ENCODE peak calls at places on chromosome 19, in six cellular contexts. P is K562, N is HepG2, X is HCT116, Y is GM12878, I is H1. B is an unnamed sample.

GRCh38 chr19:38049105-38049649 is 142.2 kb downstream of the SIPA1L3 start:
- DNase-seq in P (no peak), I (no peak), N (no peak), X (no peak), Y (peak; percentile 93), B (no peak)

GRCh38 chr19:33418871-33419762 is 45.6 kb downstream of the CEBPG start:
- DNase-seq in Y (no peak), X (no peak), P (no peak), I (no peak), N (no peak), B (no peak)

GRCh38 chr19:9883231-9883758 is 48.2 kb downstream of the PIN1 start:
- DNase-seq in N (no peak), I (no peak), P (no peak), X (peak; percentile 23), Y (no peak), B (peak; percentile 27)

GRCh38 chr19:10730932-10731331 is 13.1 kb downstream of the DNM2 start:
- DNase-seq in Y (no peak), I (no peak), X (no peak), N (no peak), P (no peak), B (no peak)

GRCh38 chr19:9937001-9937411 is 691 bp upstream of the OLFM2 start:
- DNase-seq in N (no peak), P (no peak), I (peak; percentile 83), Y (no peak), X (no peak), B (no peak)

GRCh38 chr19:6674868-6675305 is 4.9 kb upstream of the TNFSF14 start:
- DNase-seq in I (peak; percentile 68), Y (peak; percentile 87), P (peak; percentile 88), X (no peak), N (no peak), B (peak; percentile 50)

GRCh38 chr19:29139227-29139626 is 73.7 kb downstream of the UQCRFS1 start:
- DNase-seq in Y (no peak), I (no peak), P (no peak), X (no peak), N (no peak), B (no peak)

GRCh38 chr19:49913720-49914119 is 15.3 kb upstream of the ATF5 start:
- DNase-seq in X (no peak), Y (no peak), N (no peak), P (no peak), I (no peak), B (no peak)

GRCh38 chr19:38838208-38838985 is 6.8 kb upstream of the ECH1 start:
- DNase-seq in X (peak; percentile 46), I (no peak), N (no peak), P (no peak), Y (no peak), B (no peak)

GRCh38 chr19:40136818-40137217 is 46.1 kb upstream of the ZNF780A start:
- DNase-seq in X (no peak), N (no peak), P (no peak), Y (no peak), I (no peak), B (no peak)

GRCh38 chr19:49459388-49459787 is 6.4 kb downstream of the ALDH16A1 start:
- DNase-seq in P (no peak), N (no peak), I (no peak), X (no peak), Y (no peak), B (no peak)

GRCh38 chr19:50567882-50568281 is 353 bp downstream of the LRRC4B start:
- DNase-seq in N (no peak), Y (no peak), P (no peak), X (no peak), I (no peak), B (no peak)

GRCh38 chr19:31354316-31354715 is 5.1 kb upstream of the TSHZ3 start:
- DNase-seq in Y (no peak), P (no peak), N (no peak), X (no peak), I (peak; percentile 66), B (no peak)

GRCh38 chr19:1969176-1970002 is 28.4 kb downstream of the CSNK1G2 start:
- DNase-seq in P (no peak), X (no peak), I (no peak), N (no peak), Y (no peak), B (no peak)

GRCh38 chr19:47765522-47766358 is 12.8 kb upstream of the SELENOW start:
- DNase-seq in P (peak; percentile 60), N (peak; percentile 52), Y (no peak), I (peak; percentile 93), X (no peak), B (no peak)

GRCh38 chr19:12648088-12648487 is 18.5 kb downstream of the MAN2B1 start:
- DNase-seq in I (no peak), P (peak; percentile 53), N (no peak), Y (no peak), X (no peak), B (no peak)

GRCh38 chr19:18605196-18605545 is 1.4 kb downstream of the CRLF1 start:
- DNase-seq in Y (no peak), P (no peak), N (no peak), X (no peak), I (no peak), B (no peak)

GRCh38 chr19:40416918-40417713 is 3.9 kb upstream of the PRX start:
- DNase-seq in N (peak; percentile 51), Y (no peak), I (no peak), P (peak; percentile 69), X (no peak), B (no peak)

GRCh38 chr19:41595258-41595889 is 19.4 kb downstream of the CEACAM21 start:
- DNase-seq in I (peak; percentile 52), N (peak; percentile 61), Y (peak; percentile 40), P (peak; percentile 59), X (peak; percentile 74), B (peak; percentile 48)

GRCh38 chr19:19628499-19629134 is 597 bp upstream of the LPAR2 start:
- DNase-seq in X (peak; percentile 61), P (no peak), I (peak; percentile 90), Y (no peak), N (no peak), B (peak; percentile 78)

GRCh38 chr19:39968789-39969188 is 2.2 kb upstream of the PSMC4 start:
- DNase-seq in N (no peak), Y (no peak), X (no peak), P (no peak), I (no peak), B (no peak)

GRCh38 chr19:45952691-45953505 is 20.8 kb downstream of the NOVA2 start:
- DNase-seq in P (peak; percentile 82), X (no peak), Y (no peak), I (peak; percentile 96), N (no peak), B (peak; percentile 65)

GRCh38 chr19:20928371-20928770 is 5.3 kb downstream of the ZNF85 start:
- DNase-seq in I (peak; percentile 23), X (no peak), N (no peak), P (no peak), Y (no peak), B (no peak)

GRCh38 chr19:39197808-39198207 is 1.0 kb downstream of the NCCRP1 start:
- DNase-seq in I (no peak), N (no peak), X (no peak), Y (no peak), P (no peak), B (no peak)

GRCh38 chr19:47369923-47370625 is 21.0 kb downstream of the DHX34 start:
- DNase-seq in N (no peak), Y (no peak), X (no peak), P (no peak), I (no peak), B (no peak)

GRCh38 chr19:10104665-10105221 is 1.4 kb upstream of the PPAN start:
- DNase-seq in X (no peak), P (peak; percentile 66), Y (peak; percentile 100), I (no peak), N (no peak), B (no peak)

DNA sequence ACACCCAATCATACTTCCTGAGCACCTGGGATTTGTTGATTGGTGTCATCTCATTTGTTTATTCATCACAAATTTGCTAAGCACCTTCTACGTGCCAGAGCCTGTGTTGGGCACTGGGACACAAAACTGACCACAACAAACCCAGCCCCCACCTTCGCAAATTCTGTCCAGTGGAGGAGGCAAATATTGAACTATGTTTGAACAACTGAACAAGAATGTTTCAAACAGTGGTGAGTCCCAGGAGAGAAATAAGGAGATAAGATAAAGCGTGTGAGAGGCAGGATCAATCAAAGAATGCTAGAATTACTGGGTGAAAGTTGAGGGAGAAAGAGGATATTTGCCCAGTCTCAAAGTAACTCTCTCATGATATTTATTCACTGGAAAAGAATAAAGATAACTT is 8.7 kb downstream of the ZNRF4 start:
- DNase-seq in N (peak; percentile 46), I (no peak), P (no peak), X (no peak), Y (no peak), B (no peak)
- TF ChIP-seq ZNF274 in N (no peak), I (no peak), P (no peak), X (no peak), Y (no peak), B (no peak)

GRCh38 chr19:13817018-13817614 is 21.9 kb downstream of the ZSWIM4 start:
- DNase-seq in X (no peak), Y (no peak), I (peak; percentile 99), N (no peak), P (peak; percentile 91), B (no peak)
- TF ChIP-seq ZNF274 in X (no peak), Y (no peak), I (no peak), N (no peak), P (no peak), B (no peak)

DNA sequence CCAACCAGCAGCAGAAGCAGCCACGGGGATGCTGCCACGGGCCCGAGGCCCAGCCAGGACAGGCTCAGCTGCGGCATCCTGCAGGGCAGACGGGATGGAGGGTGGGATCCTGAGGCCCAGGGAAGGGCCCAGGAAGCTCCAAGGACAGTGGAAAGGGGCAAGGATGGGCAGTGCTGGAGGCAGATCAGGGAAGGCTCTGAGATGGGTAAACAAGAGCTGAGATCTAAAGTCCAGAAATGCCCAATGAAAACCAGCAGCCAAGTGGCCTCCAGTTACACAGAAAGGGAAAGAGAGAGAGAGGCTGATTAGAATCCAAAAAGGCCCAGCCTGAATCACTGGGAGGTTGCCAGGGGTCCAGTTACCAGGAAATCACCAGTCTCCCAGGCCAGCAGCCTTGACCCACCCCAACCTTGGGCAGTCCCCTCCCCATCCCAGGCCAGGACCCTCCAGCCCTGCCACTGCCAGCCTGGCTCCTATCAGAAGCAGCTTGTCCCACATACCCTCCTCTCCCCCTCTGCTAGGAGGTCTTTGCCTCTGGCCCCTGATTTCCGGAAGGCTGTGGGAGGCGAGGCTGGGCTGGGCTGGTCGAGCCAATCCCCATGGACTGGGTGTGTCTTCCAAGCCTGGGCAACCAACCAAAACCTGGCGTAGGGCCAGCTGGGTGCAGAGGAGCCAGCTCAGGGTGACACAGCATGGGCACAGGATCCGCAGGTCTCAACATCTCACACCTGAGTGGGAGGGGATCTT is at the start of gene CYP4F11:
- DNase-seq in Y (no peak), P (no peak), X (peak; percentile 75), I (no peak), N (peak; percentile 87), B (no peak)
- TF ChIP-seq ZNF274 in Y (no peak), P (no peak), X (no peak), I (no peak), N (no peak), B (no peak)

DNA sequence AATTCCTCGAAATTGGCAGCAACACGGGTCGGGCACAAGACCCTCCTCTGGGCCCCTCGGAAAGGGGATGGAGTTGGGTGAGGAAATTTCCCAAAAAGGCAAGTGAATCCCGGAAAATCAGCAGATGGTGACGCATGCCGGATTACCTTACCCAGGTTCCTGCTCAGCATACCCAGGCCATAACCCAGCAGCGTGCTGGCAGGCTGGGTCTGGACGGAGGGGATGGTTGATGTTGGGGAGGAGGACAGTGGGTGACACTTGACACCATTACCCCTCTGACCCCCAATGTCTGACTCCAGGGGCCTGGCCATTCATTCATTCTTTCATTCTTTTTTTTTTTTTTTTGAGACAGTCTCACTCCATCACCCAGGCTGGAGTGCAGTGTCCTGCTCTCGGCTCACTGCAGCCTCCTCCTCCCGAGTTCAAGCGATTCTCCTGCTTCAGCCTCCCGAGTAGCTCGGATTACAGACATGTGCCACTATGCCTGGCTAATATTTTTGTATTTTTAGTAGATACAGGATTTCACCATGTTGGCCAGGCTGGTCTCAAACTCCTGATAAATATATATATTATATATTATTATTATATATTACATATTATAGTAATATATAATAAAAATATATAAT is 794 bp downstream of the PVR start:
- DNase-seq in Y (no peak), X (no peak), P (peak; percentile 34), I (peak; percentile 73), N (peak; percentile 34), B (no peak)
- TF ChIP-seq ZNF274 in Y (no peak), X (no peak), P (no peak), I (no peak), N (no peak), B (no peak)

B was measured in NT2/D1.